ENCODE peak calls at places on chromosomes 4 and X, in ten cellular contexts. L is NCI-H187 treated with DMSO at 0.1 percent for 48 hours; D is RPMI7951; Q is stimulated activated naive B cell treated with anti-CD40 and anti-IgM and Interleukin-4, amounts not matched to agents 10 μg/mL and 1 μg/mL and 100 μg/mL, for 72 hours; Z is foreskin fibroblast; Y is astrocyte of the spinal cord; W is activated CD8-positive, alpha-beta memory T cell treated with anti-CD3 and anti-CD28 coated beads for 1 hour; U is ACHN; J is left cardiac atrium; T is iPS-NIHi11. O is an unnamed sample.

GRCh38 chrX:149829751-149830191 is 48.0 kb downstream of the MAGEA9 start:
- DNase-seq in L (no peak), D (peak; percentile 63), Q (no peak), Z (peak; percentile 12), Y (peak; percentile 71), W (no peak), U (peak; percentile 15), J (no peak), T (no peak), O (no peak)

GRCh38 chrX:76202471-76202870 is 29.6 kb downstream of the PBDC1 start:
- DNase-seq in L (no peak), D (peak; percentile 18), Q (no peak), Z (no peak), Y (no peak), W (no peak), U (no peak), J (no peak), T (no peak), O (no peak)

GRCh38 chr4:153481474-153481873 is 15.3 kb downstream of the TMEM131L start:
- DNase-seq in L (no peak), D (no peak), Q (no peak), Z (no peak), Y (no peak), W (no peak), U (no peak), J (no peak), T (no peak), O (no peak)

GRCh38 chr4:128229458-128229805 is 58.2 kb downstream of the PGRMC2 start:
- DNase-seq in L (no peak), D (no peak), Q (no peak), Z (no peak), Y (no peak), W (no peak), U (no peak), J (no peak), T (no peak), O (no peak)

GRCh38 chr4:185464184-185464583 is 7.3 kb downstream of the CCDC110 start:
- DNase-seq in L (no peak), D (peak; percentile 8), Q (no peak), Z (no peak), Y (no peak), W (no peak), U (no peak), J (no peak), T (peak; percentile 47), O (no peak)

GRCh38 chrX:66233206-66233605 is 69.2 kb downstream of the HEPH start:
- DNase-seq in L (no peak), D (no peak), Q (no peak), Z (no peak), Y (no peak), W (no peak), U (no peak), J (no peak), T (no peak), O (no peak)

GRCh38 chrX:11704725-11705495 is 39.2 kb upstream of the ARHGAP6 start:
- DNase-seq in L (no peak), D (peak; percentile 39), Q (no peak), Z (peak; percentile 18), Y (peak; percentile 35), W (no peak), U (no peak), J (no peak), T (peak; percentile 14), O (no peak)

GRCh38 chr4:77376788-77377460 is 219.9 kb downstream of the CCNG2 start:
- DNase-seq in L (no peak), D (no peak), Q (no peak), Z (no peak), Y (no peak), W (no peak), U (no peak), J (no peak), T (peak; percentile 17), O (no peak)

GRCh38 chrX:2710496-2710895 is 19.4 kb downstream of the CD99 start:
- DNase-seq in L (no peak), D (peak; percentile 49), Q (no peak), Z (no peak), Y (no peak), W (no peak), U (no peak), J (no peak), T (no peak), O (no peak)

GRCh38 chrX:20585782-20586181 is 319.1 kb upstream of the RPS6KA3 start:
- DNase-seq in L (no peak), D (no peak), Q (no peak), Z (no peak), Y (no peak), W (no peak), U (no peak), J (no peak), T (no peak), O (no peak)

O was measured in Calu3.